ENCODE peak calls at places on chromosomes 12 and 14, in nine cellular contexts. One of them, this sample, is unnamed.

GRCh38 chr12:95177201-95177768 is 40.0 kb downstream of the FGD6 start:
- DNase-seq in neural crest cell: no peak
- DNase-seq in LHCN-M2: no peak
- DNase-seq in progenitor cell of endocrine pancreas: no peak
- DNase-seq in lung microvascular endothelial cell: no peak
- DNase-seq in GOT3: no peak
- DNase-seq in GF-D8: no peak
- DNase-seq in iPS-NIHi11: no peak
- DNase-seq in RPMI7951: no peak
- DNase-seq in this sample: no peak

GRCh38 chr12:1935242-1935641 is 16.8 kb upstream of the CACNA2D4 start:
- DNase-seq in neural crest cell: no peak
- DNase-seq in LHCN-M2: no peak
- DNase-seq in progenitor cell of endocrine pancreas: no peak
- DNase-seq in lung microvascular endothelial cell: no peak
- DNase-seq in GOT3: no peak
- DNase-seq in GF-D8: no peak
- DNase-seq in iPS-NIHi11: no peak
- DNase-seq in RPMI7951: no peak
- DNase-seq in this sample: no peak

GRCh38 chr12:96719671-96720362 is 187.2 kb upstream of the NEDD1 start:
- DNase-seq in neural crest cell: no peak
- DNase-seq in LHCN-M2: peak; percentile 62
- DNase-seq in progenitor cell of endocrine pancreas: no peak
- DNase-seq in lung microvascular endothelial cell: peak; percentile 72
- DNase-seq in GOT3: no peak
- DNase-seq in GF-D8: no peak
- DNase-seq in iPS-NIHi11: no peak
- DNase-seq in RPMI7951: peak; percentile 56
- DNase-seq in this sample: no peak

GRCh38 chr12:6783828-6784227 is 5.5 kb upstream of the CD4 start:
- DNase-seq in neural crest cell: no peak
- DNase-seq in LHCN-M2: no peak
- DNase-seq in progenitor cell of endocrine pancreas: no peak
- DNase-seq in lung microvascular endothelial cell: no peak
- DNase-seq in GOT3: no peak
- DNase-seq in GF-D8: no peak
- DNase-seq in iPS-NIHi11: no peak
- DNase-seq in RPMI7951: no peak
- DNase-seq in this sample: no peak

GRCh38 chr12:113306382-113306781 is 28.5 kb downstream of the SLC8B1 start:
- DNase-seq in neural crest cell: no peak
- DNase-seq in LHCN-M2: peak; percentile 20
- DNase-seq in progenitor cell of endocrine pancreas: no peak
- DNase-seq in lung microvascular endothelial cell: no peak
- DNase-seq in GOT3: no peak
- DNase-seq in GF-D8: no peak
- DNase-seq in iPS-NIHi11: peak; percentile 15
- DNase-seq in RPMI7951: peak; percentile 27
- DNase-seq in this sample: no peak

GRCh38 chr14:100076630-100077029 is 11.4 kb downstream of the EVL start:
- DNase-seq in neural crest cell: no peak
- DNase-seq in LHCN-M2: peak; percentile 71
- DNase-seq in progenitor cell of endocrine pancreas: no peak
- DNase-seq in lung microvascular endothelial cell: peak; percentile 35
- DNase-seq in GOT3: no peak
- DNase-seq in GF-D8: peak; percentile 83
- DNase-seq in iPS-NIHi11: no peak
- DNase-seq in RPMI7951: peak; percentile 70
- DNase-seq in this sample: no peak

GRCh38 chr12:113135178-113136127 is at the start of gene RASAL1:
- DNase-seq in neural crest cell: no peak
- DNase-seq in LHCN-M2: no peak
- DNase-seq in progenitor cell of endocrine pancreas: peak; percentile 51
- DNase-seq in lung microvascular endothelial cell: no peak
- DNase-seq in GOT3: no peak
- DNase-seq in GF-D8: no peak
- DNase-seq in iPS-NIHi11: peak; percentile 97
- DNase-seq in RPMI7951: no peak
- DNase-seq in this sample: peak; percentile 82

GRCh38 chr12:130478786-130479185 is 141.1 kb downstream of the PIWIL1 start:
- DNase-seq in neural crest cell: no peak
- DNase-seq in LHCN-M2: no peak
- DNase-seq in progenitor cell of endocrine pancreas: no peak
- DNase-seq in lung microvascular endothelial cell: no peak
- DNase-seq in GOT3: no peak
- DNase-seq in GF-D8: no peak
- DNase-seq in iPS-NIHi11: no peak
- DNase-seq in RPMI7951: no peak
- DNase-seq in this sample: no peak

GRCh38 chr12:58678753-58679152 is 241.6 kb downstream of the LRIG3 start:
- DNase-seq in neural crest cell: no peak
- DNase-seq in LHCN-M2: peak; percentile 4
- DNase-seq in progenitor cell of endocrine pancreas: no peak
- DNase-seq in lung microvascular endothelial cell: no peak
- DNase-seq in GOT3: no peak
- DNase-seq in GF-D8: no peak
- DNase-seq in iPS-NIHi11: no peak
- DNase-seq in RPMI7951: no peak
- DNase-seq in this sample: no peak

GRCh38 chr14:67503331-67503730 is 14.8 kb upstream of the TMEM229B start:
- DNase-seq in neural crest cell: no peak
- DNase-seq in LHCN-M2: no peak
- DNase-seq in progenitor cell of endocrine pancreas: no peak
- DNase-seq in lung microvascular endothelial cell: no peak
- DNase-seq in GOT3: no peak
- DNase-seq in GF-D8: no peak
- DNase-seq in iPS-NIHi11: no peak
- DNase-seq in RPMI7951: no peak
- DNase-seq in this sample: no peak

GRCh38 chr12:52496590-52497071 is 3.6 kb upstream of the KRT6A start:
- DNase-seq in neural crest cell: no peak
- DNase-seq in LHCN-M2: peak; percentile 92
- DNase-seq in progenitor cell of endocrine pancreas: no peak
- DNase-seq in lung microvascular endothelial cell: no peak
- DNase-seq in GOT3: peak; percentile 37
- DNase-seq in GF-D8: no peak
- DNase-seq in iPS-NIHi11: peak; percentile 75
- DNase-seq in RPMI7951: peak; percentile 46
- DNase-seq in this sample: no peak

GRCh38 chr12:1633459-1633858 is 4.4 kb downstream of the WNT5B start:
- DNase-seq in neural crest cell: no peak
- DNase-seq in LHCN-M2: no peak
- DNase-seq in progenitor cell of endocrine pancreas: no peak
- DNase-seq in lung microvascular endothelial cell: no peak
- DNase-seq in GOT3: no peak
- DNase-seq in GF-D8: no peak
- DNase-seq in iPS-NIHi11: no peak
- DNase-seq in RPMI7951: no peak
- DNase-seq in this sample: no peak

GRCh38 chr12:68609955-68610434 is 704 bp upstream of the RAP1B start:
- DNase-seq in neural crest cell: no peak
- DNase-seq in LHCN-M2: peak; percentile 51
- DNase-seq in progenitor cell of endocrine pancreas: no peak
- DNase-seq in lung microvascular endothelial cell: peak; percentile 44
- DNase-seq in GOT3: no peak
- DNase-seq in GF-D8: peak; percentile 18
- DNase-seq in iPS-NIHi11: no peak
- DNase-seq in RPMI7951: peak; percentile 48
- DNase-seq in this sample: no peak

GRCh38 chr12:78483767-78484315 is 380.7 kb upstream of the SYT1 start:
- DNase-seq in neural crest cell: no peak
- DNase-seq in LHCN-M2: no peak
- DNase-seq in progenitor cell of endocrine pancreas: no peak
- DNase-seq in lung microvascular endothelial cell: no peak
- DNase-seq in GOT3: no peak
- DNase-seq in GF-D8: no peak
- DNase-seq in iPS-NIHi11: no peak
- DNase-seq in RPMI7951: no peak
- DNase-seq in this sample: no peak

GRCh38 chr14:77559381-77559780 is 57.1 kb downstream of the SPTLC2 start:
- DNase-seq in neural crest cell: no peak
- DNase-seq in LHCN-M2: peak; percentile 19
- DNase-seq in progenitor cell of endocrine pancreas: no peak
- DNase-seq in lung microvascular endothelial cell: no peak
- DNase-seq in GOT3: no peak
- DNase-seq in GF-D8: no peak
- DNase-seq in iPS-NIHi11: no peak
- DNase-seq in RPMI7951: no peak
- DNase-seq in this sample: no peak

GRCh38 chr12:21451529-21451928 is 14.1 kb downstream of the PYROXD1 start:
- DNase-seq in neural crest cell: no peak
- DNase-seq in LHCN-M2: peak; percentile 18
- DNase-seq in progenitor cell of endocrine pancreas: no peak
- DNase-seq in lung microvascular endothelial cell: no peak
- DNase-seq in GOT3: no peak
- DNase-seq in GF-D8: no peak
- DNase-seq in iPS-NIHi11: peak; percentile 8
- DNase-seq in RPMI7951: no peak
- DNase-seq in this sample: no peak

GRCh38 chr12:105945935-105946334 is 192.8 kb downstream of the NUAK1 start:
- DNase-seq in neural crest cell: no peak
- DNase-seq in LHCN-M2: no peak
- DNase-seq in progenitor cell of endocrine pancreas: no peak
- DNase-seq in lung microvascular endothelial cell: no peak
- DNase-seq in GOT3: no peak
- DNase-seq in GF-D8: no peak
- DNase-seq in iPS-NIHi11: no peak
- DNase-seq in RPMI7951: peak; percentile 95
- DNase-seq in this sample: no peak

GRCh38 chr12:6374028-6374780 is 1.2 kb downstream of the SCNN1A start:
- DNase-seq in neural crest cell: no peak
- DNase-seq in LHCN-M2: no peak
- DNase-seq in progenitor cell of endocrine pancreas: no peak
- DNase-seq in lung microvascular endothelial cell: no peak
- DNase-seq in GOT3: no peak
- DNase-seq in GF-D8: no peak
- DNase-seq in iPS-NIHi11: no peak
- DNase-seq in RPMI7951: no peak
- DNase-seq in this sample: no peak

GRCh38 chr12:76866726-76867125 is 12.1 kb downstream of the CSRP2 start:
- DNase-seq in neural crest cell: no peak
- DNase-seq in LHCN-M2: peak; percentile 91
- DNase-seq in progenitor cell of endocrine pancreas: no peak
- DNase-seq in lung microvascular endothelial cell: no peak
- DNase-seq in GOT3: no peak
- DNase-seq in GF-D8: no peak
- DNase-seq in iPS-NIHi11: no peak
- DNase-seq in RPMI7951: peak; percentile 86
- DNase-seq in this sample: peak; percentile 76